ENCODE peak calls at places on chromosomes 7 and 10, in nine cellular contexts. Y is GM12878, V is transverse colon, J is spleen, A is HCT116, Z is SK-N-SH, S is suprapubic skin, C is breast epithelium, P is esophagus muscularis mucosa. R is an unnamed sample.

GRCh38 chr7:90111-91063 is 102.0 kb upstream of the FAM20C start:
- DNase-seq in Y (no peak), V (no peak), J (no peak), A (no peak), Z (no peak), S (no peak), C (no peak), P (no peak), R (no peak)

GRCh38 chr7:127831312-127832212 is 179.6 kb downstream of the SND1 start:
- DNase-seq in Y (no peak), V (no peak), J (no peak), A (no peak), Z (peak; percentile 76), S (no peak), C (no peak), P (no peak), R (no peak)

GRCh38 chr10:95864906-95865813 is 42.6 kb upstream of the CC2D2B start:
- DNase-seq in Y (peak; percentile 42), V (peak; percentile 18), J (no peak), A (peak; percentile 48), Z (peak; percentile 35), S (no peak), C (peak; percentile 24), P (peak; percentile 91), R (no peak)

GRCh38 chr10:43110318-43111071 is 27.8 kb upstream of the CSGALNACT2 start:
- DNase-seq in Y (no peak), V (peak; percentile 36), J (no peak), A (no peak), Z (no peak), S (no peak), C (no peak), P (no peak), R (no peak)

GRCh38 chr7:106421181-106421762 is 136.5 kb upstream of the NAMPT start:
- DNase-seq in Y (no peak), V (peak; percentile 55), J (peak; percentile 82), A (no peak), Z (no peak), S (peak; percentile 86), C (peak; percentile 69), P (no peak), R (peak; percentile 43)

GRCh38 chr10:124155781-124156401 is 62.5 kb upstream of the CHST15 start:
- DNase-seq in Y (no peak), V (no peak), J (peak; percentile 69), A (no peak), Z (no peak), S (no peak), C (no peak), P (no peak), R (no peak)

GRCh38 chr7:105413887-105414437 is 25.2 kb upstream of the SRPK2 start:
- DNase-seq in Y (no peak), V (no peak), J (no peak), A (no peak), Z (peak; percentile 21), S (no peak), C (no peak), P (no peak), R (no peak)

GRCh38 chr7:107813524-107813923 is 10.5 kb upstream of the SLC26A3 start:
- DNase-seq in Y (no peak), V (no peak), J (no peak), A (no peak), Z (no peak), S (no peak), C (no peak), P (no peak), R (no peak)

GRCh38 chr10:18008989-18009388 is 57.3 kb downstream of the SLC39A12 start:
- DNase-seq in Y (no peak), V (no peak), J (no peak), A (no peak), Z (no peak), S (no peak), C (no peak), P (no peak), R (no peak)

GRCh38 chr7:128022631-128023532 is 8.4 kb downstream of the LRRC4 start:
- DNase-seq in Y (no peak), V (no peak), J (no peak), A (no peak), Z (peak; percentile 55), S (no peak), C (peak; percentile 38), P (no peak), R (no peak)

GRCh38 chr7:155729847-155730246 is 82.4 kb downstream of the SHH start:
- DNase-seq in Y (no peak), V (peak; percentile 24), J (no peak), A (no peak), Z (no peak), S (no peak), C (peak; percentile 27), P (no peak), R (no peak)

GRCh38 chr7:22586806-22587180 is 86.8 kb upstream of the STEAP1B start:
- DNase-seq in Y (no peak), V (no peak), J (no peak), A (no peak), Z (no peak), S (no peak), C (no peak), P (no peak), R (no peak)

GRCh38 chr10:49058341-49059255 is 56.7 kb downstream of the VSTM4 start:
- DNase-seq in Y (no peak), V (no peak), J (no peak), A (no peak), Z (no peak), S (peak; percentile 69), C (no peak), P (peak; percentile 83), R (no peak)

GRCh38 chr7:27154901-27155815 is 1.3 kb downstream of the HOXA7 start:
- DNase-seq in Y (no peak), V (peak; percentile 53), J (peak; percentile 74), A (no peak), Z (no peak), S (peak; percentile 77), C (peak; percentile 47), P (no peak), R (peak; percentile 24)

GRCh38 chr7:157693071-157693520 is 356.3 kb downstream of the DNAJB6 start:
- DNase-seq in Y (no peak), V (no peak), J (peak; percentile 57), A (no peak), Z (peak; percentile 58), S (no peak), C (no peak), P (no peak), R (peak; percentile 20)

GRCh38 chr7:105097619-105098018 is 83.6 kb downstream of the KMT2E start:
- DNase-seq in Y (no peak), V (no peak), J (no peak), A (no peak), Z (no peak), S (no peak), C (no peak), P (no peak), R (no peak)

GRCh38 chr10:47253651-47254375 is 46.2 kb upstream of the GDF10 start:
- DNase-seq in Y (no peak), V (peak; percentile 1), J (no peak), A (no peak), Z (no peak), S (no peak), C (peak; percentile 2), P (no peak), R (no peak)

GRCh38 chr7:37142943-37143342 is 305.7 kb downstream of the ELMO1 start:
- DNase-seq in Y (no peak), V (no peak), J (no peak), A (no peak), Z (no peak), S (no peak), C (no peak), P (no peak), R (no peak)

GRCh38 chr10:117214401-117214800 is 17.1 kb downstream of the KCNK18 start:
- DNase-seq in Y (no peak), V (no peak), J (no peak), A (no peak), Z (no peak), S (no peak), C (no peak), P (no peak), R (no peak)

GRCh38 chr10:45420453-45421192 is 46.6 kb downstream of the ALOX5 start:
- DNase-seq in Y (peak; percentile 90), V (peak; percentile 87), J (peak; percentile 90), A (no peak), Z (no peak), S (no peak), C (peak; percentile 66), P (no peak), R (peak; percentile 94)
- TF ChIP-seq POLR2AphosphoS5 in Y (no peak), V (peak; percentile 79), J (peak; percentile 59), A (no peak), Z (no peak), S (no peak), C (peak; percentile 53), P (peak; percentile 62), R (peak; percentile 71)

GRCh38 chr10:63268798-63269503 is 135.8 kb downstream of the NRBF2 start:
- DNase-seq in Y (peak; percentile 95), V (peak; percentile 89), J (peak; percentile 87), A (peak; percentile 94), Z (peak; percentile 49), S (peak; percentile 85), C (peak; percentile 93), P (peak; percentile 97), R (peak; percentile 82)
- TF ChIP-seq POLR2AphosphoS5 in Y (peak; percentile 100), V (peak; percentile 100), J (peak; percentile 61), A (peak; percentile 99), Z (peak; percentile 93), S (peak; percentile 95), C (peak; percentile 99), P (peak; percentile 99), R (peak; percentile 99)

GRCh38 chr7:38907066-38907465 is 1.9 kb downstream of the VPS41 start:
- DNase-seq in Y (no peak), V (no peak), J (no peak), A (no peak), Z (no peak), S (no peak), C (no peak), P (no peak), R (no peak)

GRCh38 chr7:38905026-38905759 is 3.8 kb downstream of the VPS41 start:
- DNase-seq in Y (no peak), V (no peak), J (no peak), A (no peak), Z (no peak), S (no peak), C (no peak), P (no peak), R (no peak)

GRCh38 chr7:38903057-38903456 is 5.9 kb downstream of the VPS41 start:
- DNase-seq in Y (no peak), V (no peak), J (no peak), A (no peak), Z (no peak), S (no peak), C (no peak), P (no peak), R (no peak)

GRCh38 chr7:38902443-38902842 is 6.5 kb downstream of the VPS41 start:
- DNase-seq in Y (no peak), V (no peak), J (no peak), A (no peak), Z (no peak), S (no peak), C (no peak), P (no peak), R (no peak)
- TF ChIP-seq POLR2AphosphoS5 in Y (no peak), V (no peak), J (no peak), A (no peak), Z (no peak), S (no peak), C (no peak), P (no peak), R (no peak)

DNA sequence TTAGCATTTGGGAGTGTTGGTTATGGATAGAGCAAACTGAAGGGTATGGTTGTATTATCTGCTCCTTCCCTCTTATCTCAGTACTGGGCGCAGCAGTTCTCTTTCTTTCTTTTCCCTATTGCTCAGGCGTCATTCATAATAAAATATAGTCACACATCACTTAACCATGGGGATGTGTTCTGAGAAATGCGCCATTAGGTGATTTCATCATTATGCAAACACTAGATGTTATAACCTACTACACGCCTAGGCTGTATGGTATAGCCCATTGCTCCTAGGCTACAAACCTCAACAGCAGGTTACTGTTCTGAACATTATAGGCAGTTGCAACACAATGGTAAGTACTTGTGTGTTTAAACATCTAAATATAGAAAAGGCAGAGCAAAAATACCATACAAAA is 401.7 kb downstream of the EXOC4 start:
- DNase-seq in Y (no peak), V (no peak), J (no peak), A (no peak), Z (no peak), S (no peak), C (no peak), P (no peak), R (no peak)
- TF ChIP-seq POLR2AphosphoS5 in Y (no peak), V (no peak), J (no peak), A (no peak), Z (no peak), S (no peak), C (no peak), P (no peak), R (no peak)